ENCODE peak calls at places on chromosomes 3 and 15, in six cellular contexts. T is A549, F is H1, R is GM12878, J is HepG2, G is SK-N-SH. M is an unnamed sample.
A peak's percentile ranks its signal among the peaks of the same experiment; 100 is the strongest.

GRCh38 chr15:52071570-52071969 is 41.0 kb downstream of the BCL2L10 start:
- DNase-seq in G (no peak), T (no peak), F (no peak), R (no peak), J (peak; percentile 52), M (no peak)

GRCh38 chr3:128366136-128366535 is 100.6 kb downstream of the DNAJB8 start:
- DNase-seq in G (no peak), J (no peak), T (no peak), R (no peak), F (no peak), M (no peak)

GRCh38 chr3:146658841-146659240 is 53.7 kb upstream of the PLSCR5 start:
- DNase-seq in J (no peak), T (no peak), R (no peak), G (no peak), F (no peak), M (no peak)

GRCh38 chr3:86702381-86702958 is 288.5 kb downstream of the VGLL3 start:
- DNase-seq in J (no peak), F (no peak), T (peak; percentile 2), R (no peak), G (peak; percentile 9), M (no peak)

GRCh38 chr3:112302881-112303761 is 9.1 kb upstream of the SLC9C1 start:
- DNase-seq in T (no peak), J (no peak), F (peak; percentile 69), R (no peak), G (no peak), M (no peak)

GRCh38 chr15:70318594-70318993 is 220.9 kb upstream of the TLE3 start:
- DNase-seq in F (no peak), G (no peak), R (no peak), T (no peak), J (no peak), M (no peak)

GRCh38 chr15:38708672-38709188 is 144.1 kb upstream of the RASGRP1 start:
- DNase-seq in G (no peak), T (no peak), F (no peak), R (no peak), J (no peak), M (no peak)

GRCh38 chr3:61420136-61420759 is 141.1 kb upstream of the PTPRG start:
- DNase-seq in F (no peak), R (no peak), G (no peak), T (no peak), J (no peak), M (no peak)

GRCh38 chr15:89002281-89002761 is 85.9 kb upstream of the ABHD2 start:
- DNase-seq in F (no peak), T (peak; percentile 51), J (peak; percentile 18), R (peak; percentile 36), G (peak; percentile 68), M (peak; percentile 82)

GRCh38 chr15:33137101-33137500 is 57.4 kb downstream of the FMN1 start:
- DNase-seq in G (no peak), R (no peak), T (no peak), J (no peak), F (no peak), M (no peak)

GRCh38 chr3:15345608-15346137 is 13.3 kb upstream of the SH3BP5 start:
- DNase-seq in G (no peak), F (no peak), J (no peak), R (peak; percentile 86), T (no peak), M (peak; percentile 53)

GRCh38 chr3:58469096-58469495 is 22.8 kb upstream of the KCTD6 start:
- DNase-seq in G (no peak), J (no peak), R (no peak), F (no peak), T (no peak), M (no peak)

GRCh38 chr3:122681294-122682015 is 816 bp downstream of the PARP14 start:
- DNase-seq in R (no peak), F (no peak), T (no peak), J (no peak), G (peak; percentile 21), M (no peak)

GRCh38 chr3:56681963-56682457 is 1.1 kb downstream of the TASOR start:
- DNase-seq in J (no peak), R (no peak), F (no peak), T (no peak), G (no peak), M (no peak)

GRCh38 chr3:120144267-120144666 is 50.0 kb upstream of the GSK3B start:
- DNase-seq in F (no peak), T (no peak), G (no peak), J (peak; percentile 39), R (no peak), M (no peak)

GRCh38 chr3:24541935-24542334 is 47.3 kb upstream of the THRB start:
- DNase-seq in F (no peak), T (no peak), J (no peak), G (no peak), R (no peak), M (no peak)

GRCh38 chr3:24551626-24552025 is 57.0 kb upstream of the THRB start:
- DNase-seq in R (no peak), G (no peak), T (no peak), F (no peak), J (no peak), M (no peak)

GRCh38 chr3:24550588-24550987 is 55.9 kb upstream of the THRB start:
- DNase-seq in F (no peak), J (no peak), G (no peak), R (no peak), T (no peak), M (no peak)

GRCh38 chr3:24548278-24548677 is 53.6 kb upstream of the THRB start:
- DNase-seq in J (no peak), F (no peak), G (no peak), R (no peak), T (no peak), M (no peak)

DNA sequence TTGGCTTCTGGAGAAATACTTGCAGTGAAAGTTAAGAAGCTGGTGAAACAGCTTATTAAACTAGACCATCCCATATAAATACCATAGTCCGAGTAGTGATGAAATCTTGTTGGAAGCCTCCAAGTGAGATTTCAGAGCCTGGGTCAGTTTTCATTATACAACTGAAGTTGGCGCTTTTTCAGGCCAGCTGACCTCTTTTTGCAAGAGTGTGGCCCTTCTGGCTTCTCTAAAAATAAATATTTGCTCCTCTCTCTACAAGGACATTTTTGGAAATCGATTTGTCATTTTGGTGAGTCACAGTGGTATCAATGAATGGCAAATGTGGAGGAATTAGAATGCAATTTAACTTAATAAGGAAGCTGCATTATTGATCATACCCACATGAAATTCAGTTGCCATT is 51.3 kb upstream of the THRB start:
- DNase-seq in F (no peak), J (peak; percentile 31), R (no peak), T (no peak), G (no peak), M (no peak)
- TF ChIP-seq CHD2 in F (no peak), J (no peak), R (no peak), T (no peak), G (no peak), M (no peak)

DNA sequence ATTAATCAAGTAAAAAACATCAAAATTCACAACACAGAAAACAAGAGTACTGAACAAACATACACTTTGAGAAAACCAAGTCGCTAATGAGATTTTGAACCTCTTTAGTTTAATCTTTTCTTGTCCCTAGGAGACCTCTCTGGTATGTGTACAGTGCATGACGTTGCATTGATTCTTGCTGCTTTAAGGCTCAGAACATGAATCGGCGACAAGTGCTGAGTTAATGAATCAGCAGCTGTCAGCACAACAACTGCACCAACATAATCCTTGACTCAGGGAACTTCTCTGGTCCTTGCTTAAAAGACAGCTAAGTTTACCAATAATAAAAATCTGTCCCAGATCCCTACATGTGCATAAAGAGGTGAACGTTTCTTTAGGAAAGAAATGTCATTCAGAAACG is 87.1 kb downstream of the IL5RA start:
- DNase-seq in J (no peak), F (no peak), G (no peak), T (no peak), R (no peak), M (no peak)
- TF ChIP-seq CHD2 in J (no peak), F (no peak), G (no peak), T (no peak), R (no peak), M (no peak)

DNA sequence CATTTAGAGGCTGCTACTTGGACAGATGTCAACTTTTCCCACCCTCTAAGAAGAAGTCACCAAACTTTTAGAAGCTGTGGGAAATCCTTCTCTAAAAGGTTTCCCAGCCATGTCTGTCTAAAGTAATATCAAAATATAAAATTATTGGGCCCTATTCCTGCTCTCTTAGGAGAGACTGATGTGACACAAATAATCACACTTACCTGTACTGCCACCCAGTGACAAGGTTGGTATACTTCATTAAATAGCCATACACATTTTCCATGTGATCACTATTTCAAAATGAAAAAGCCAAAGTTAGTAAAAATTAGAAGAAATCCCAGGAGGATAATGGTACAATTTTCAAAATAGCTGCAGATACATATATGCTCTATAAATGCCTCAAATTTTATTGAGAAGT is 12.6 kb downstream of the OSBPL11 start:
- DNase-seq in R (no peak), T (no peak), F (no peak), G (peak; percentile 21), J (peak; percentile 7), M (peak; percentile 16)
- TF ChIP-seq CHD2 in R (no peak), T (no peak), F (no peak), G (no peak), J (no peak), M (no peak)

DNA sequence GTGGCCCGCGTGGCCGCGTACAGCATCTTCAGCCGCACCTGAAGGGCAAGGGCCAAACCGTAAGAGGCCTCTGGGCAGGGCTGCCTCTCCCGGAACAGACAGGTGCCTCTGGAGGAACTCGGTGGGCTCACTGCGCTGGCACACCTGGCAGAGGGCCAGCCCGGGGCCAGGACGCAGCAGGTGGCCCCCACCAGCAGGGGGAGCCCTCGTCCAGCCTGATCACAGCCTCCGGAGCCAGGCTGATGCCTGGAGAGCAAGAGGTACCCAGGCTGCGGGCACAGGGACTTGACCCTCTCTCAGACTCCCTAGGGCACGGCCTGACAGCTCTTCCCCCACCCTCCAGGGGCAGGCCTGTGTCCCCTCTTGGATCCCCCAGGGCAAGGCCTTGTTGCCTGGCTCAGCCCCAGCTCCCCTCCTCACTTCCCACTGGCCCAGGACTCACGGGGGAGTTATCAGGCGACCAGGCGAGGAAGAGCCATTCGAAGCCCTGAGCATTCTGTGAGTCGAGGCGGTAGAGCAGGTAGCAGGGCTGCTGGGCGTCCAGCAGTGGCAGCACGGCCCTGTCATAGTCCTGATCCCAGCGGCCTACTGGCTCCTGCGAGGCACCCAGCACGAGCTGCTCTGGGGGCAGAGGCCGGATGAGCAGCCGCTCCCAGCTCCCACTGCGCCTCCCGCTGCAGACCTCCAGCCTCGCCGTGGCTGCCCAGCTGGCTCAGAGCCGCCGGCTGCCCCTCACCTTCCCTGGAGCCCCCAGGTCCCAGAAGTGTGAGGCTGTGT is 6.2 kb upstream of the TLR9 start:
- DNase-seq in F (no peak), G (peak; percentile 90), T (peak; percentile 40), J (no peak), R (no peak), M (peak; percentile 71)
- TF ChIP-seq CHD2 in F (no peak), G (no peak), T (no peak), J (no peak), R (no peak), M (no peak)

GRCh38 chr3:178381555-178381954 is 154.7 kb upstream of the KCNMB2 start:
- DNase-seq in R (no peak), T (no peak), J (no peak), F (no peak), G (no peak), M (no peak)
- TF ChIP-seq CHD2 in R (no peak), T (no peak), J (no peak), F (no peak), G (no peak), M (no peak)